ENCODE peak calls at places on chromosomes 5 and 9, in six cellular contexts. C is psoas muscle; Q is prostate gland; O is effector memory CD4-positive, alpha-beta T cell; J is IMR-90; B is HCT116. K is an unnamed sample.

GRCh38 chr9:84894859-84895258 is 225.3 kb downstream of the NTRK2 start:
- DNase-seq in C (no peak), Q (no peak), O (no peak), J (no peak), B (no peak), K (no peak)

GRCh38 chr5:132264546-132265335 is 7.2 kb downstream of the PDLIM4 start:
- DNase-seq in C (no peak), Q (no peak), O (no peak), J (no peak), B (no peak), K (peak; percentile 62)

GRCh38 chr5:145936401-145937131 is at the start of gene SH3RF2:
- DNase-seq in C (peak; percentile 54), Q (peak; percentile 49), O (no peak), J (peak; percentile 73), B (peak; percentile 85), K (no peak)

GRCh38 chr9:131382850-131383729 is 10.8 kb upstream of the PRRC2B start:
- DNase-seq in C (peak; percentile 49), Q (peak; percentile 69), O (no peak), J (peak; percentile 92), B (no peak), K (no peak)

GRCh38 chr5:76372320-76373054 is 30.6 kb upstream of the IQGAP2 start:
- DNase-seq in C (no peak), Q (no peak), O (no peak), J (peak; percentile 95), B (peak; percentile 88), K (no peak)

GRCh38 chr5:33745101-33745770 is 146.6 kb downstream of the ADAMTS12 start:
- DNase-seq in C (no peak), Q (no peak), O (no peak), J (peak; percentile 34), B (no peak), K (no peak)

GRCh38 chr9:121956808-121957207 is 136.3 kb downstream of the TTLL11 start:
- DNase-seq in C (no peak), Q (no peak), O (no peak), J (no peak), B (no peak), K (no peak)

GRCh38 chr9:70405808-70406445 is 8.5 kb downstream of the KLF9 start:
- DNase-seq in C (no peak), Q (no peak), O (no peak), J (no peak), B (no peak), K (no peak)

GRCh38 chr9:134418986-134419683 is 92.9 kb downstream of the RXRA start:
- DNase-seq in C (no peak), Q (no peak), O (no peak), J (no peak), B (no peak), K (no peak)

GRCh38 chr9:124412228-124412575 is 3.0 kb downstream of the PSMB7 start:
- DNase-seq in C (no peak), Q (no peak), O (no peak), J (no peak), B (no peak), K (no peak)

GRCh38 chr5:133565993-133566392 is 46.3 kb downstream of the FSTL4 start:
- DNase-seq in C (no peak), Q (no peak), O (no peak), J (peak; percentile 18), B (no peak), K (peak; percentile 39)

GRCh38 chr5:156200938-156201792 is 125.8 kb upstream of the SGCD start:
- DNase-seq in C (no peak), Q (no peak), O (no peak), J (no peak), B (no peak), K (no peak)

GRCh38 chr5:170265527-170265926 is 32.0 kb downstream of the LCP2 start:
- DNase-seq in C (peak; percentile 30), Q (no peak), O (no peak), J (no peak), B (no peak), K (no peak)

GRCh38 chr9:134067904-134068741 is at the start of gene BRD3:
- DNase-seq in C (peak; percentile 91), Q (peak; percentile 83), O (peak; percentile 69), J (peak; percentile 88), B (peak; percentile 71), K (no peak)

GRCh38 chr5:410911-411517 is 32.0 kb upstream of the EXOC3 start:
- DNase-seq in C (no peak), Q (no peak), O (no peak), J (peak; percentile 58), B (no peak), K (no peak)

GRCh38 chr5:21573915-21574314 is 1279.2 kb downstream of the CDH12 start:
- DNase-seq in C (no peak), Q (no peak), O (no peak), J (no peak), B (no peak), K (no peak)

GRCh38 chr9:93236541-93237206 is 52.7 kb downstream of the WNK2 start:
- DNase-seq in C (no peak), Q (no peak), O (no peak), J (no peak), B (no peak), K (no peak)

GRCh38 chr9:75229605-75230332 is 141.5 kb downstream of the OSTF1 start:
- DNase-seq in C (no peak), Q (peak; percentile 97), O (no peak), J (no peak), B (peak; percentile 68), K (no peak)

GRCh38 chr5:59222687-59223511 is 640.0 kb downstream of the RAB3C start:
- DNase-seq in C (no peak), Q (no peak), O (no peak), J (no peak), B (no peak), K (no peak)

GRCh38 chr5:174919351-174919750 is 195.0 kb downstream of the MSX2 start:
- DNase-seq in C (no peak), Q (no peak), O (no peak), J (no peak), B (no peak), K (no peak)

GRCh38 chr5:134577022-134577795 is 51.7 kb downstream of the JADE2 start:
- DNase-seq in C (no peak), Q (no peak), O (no peak), J (peak; percentile 83), B (no peak), K (no peak)

GRCh38 chr9:127918201-127919107 is 1.6 kb upstream of the ST6GALNAC4 start:
- DNase-seq in C (peak; percentile 59), Q (no peak), O (no peak), J (no peak), B (no peak), K (no peak)

GRCh38 chr5:73851782-73852181 is 225.8 kb downstream of the ARHGEF28 start:
- DNase-seq in C (no peak), Q (no peak), O (no peak), J (no peak), B (no peak), K (no peak)

GRCh38 chr5:16265141-16265540 is 85.5 kb upstream of the MARCHF11 start:
- DNase-seq in C (no peak), Q (no peak), O (no peak), J (no peak), B (no peak), K (no peak)

GRCh38 chr5:537621-538071 is 13.4 kb upstream of the SLC9A3 start:
- DNase-seq in C (peak; percentile 6), Q (no peak), O (no peak), J (no peak), B (no peak), K (no peak)

GRCh38 chr9:111957856-111958631 is 61.4 kb downstream of the UGCG start:
- DNase-seq in C (no peak), Q (no peak), O (no peak), J (peak; percentile 99), B (no peak), K (no peak)

GRCh38 chr5:39700523-39700922 is 275.7 kb upstream of the DAB2 start:
- DNase-seq in C (no peak), Q (no peak), O (no peak), J (no peak), B (no peak), K (no peak)

GRCh38 chr5:119417891-119418781 is 34.2 kb upstream of the HSD17B4 start:
- DNase-seq in C (no peak), Q (no peak), O (no peak), J (peak; percentile 76), B (no peak), K (no peak)

GRCh38 chr9:35563791-35564197 is 41.3 kb upstream of the TESK1 start:
- DNase-seq in C (peak; percentile 71), Q (no peak), O (no peak), J (no peak), B (no peak), K (no peak)

DNA sequence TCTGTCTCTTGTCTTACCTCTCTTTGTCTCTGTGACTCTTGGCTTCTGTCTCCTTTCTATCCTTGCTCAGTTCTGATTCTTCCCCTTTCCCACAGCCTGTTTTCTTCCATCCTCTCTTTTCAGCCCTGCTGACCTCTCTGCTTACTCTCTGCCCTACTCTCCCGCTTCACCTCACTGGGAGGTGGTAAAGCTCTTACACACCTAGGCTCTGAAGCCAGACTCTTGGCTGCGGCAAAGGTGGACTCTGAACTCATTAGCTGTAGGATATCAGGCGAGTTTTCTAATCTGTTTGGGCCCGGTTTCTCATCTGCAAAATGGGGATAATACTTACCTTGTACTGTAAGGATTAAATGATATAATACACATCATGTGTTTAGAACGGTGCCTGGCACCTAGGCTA is 11.1 kb downstream of the PCDH1 start:
- DNase-seq in C (no peak), Q (no peak), O (no peak), J (no peak), B (no peak), K (no peak)
- H3K4me1 ChIP-seq in C (no peaks in the 10 kb centered on the region), Q (peaks cover 10% of the 10 kb centered on the region), O (no peaks in the 10 kb centered on the region), J (no peaks in the 10 kb centered on the region), B (peaks cover 36% of the 10 kb centered on the region), K (peaks cover 5% of the 10 kb centered on the region)

GRCh38 chr5:150599281-150599680 is 41.2 kb upstream of the SYNPO start:
- DNase-seq in C (no peak), Q (no peak), O (no peak), J (no peak), B (no peak), K (no peak)
- H3K4me1 ChIP-seq in C (peaks cover 27% of the 10 kb centered on the region), Q (no peaks in the 10 kb centered on the region), O (no peaks in the 10 kb centered on the region), J (peaks cover 7% of the 10 kb centered on the region), B (no peaks in the 10 kb centered on the region), K (peaks cover 35% of the 10 kb centered on the region)

GRCh38 chr5:158390556-158390955 is 531.6 kb upstream of the CLINT1 start:
- DNase-seq in C (no peak), Q (no peak), O (no peak), J (peak; percentile 87), B (no peak), K (no peak)
- H3K4me1 ChIP-seq in C (no peaks in the 10 kb centered on the region), Q (no peaks in the 10 kb centered on the region), O (no peaks in the 10 kb centered on the region), J (no peaks in the 10 kb centered on the region), B (no peaks in the 10 kb centered on the region), K (no peaks in the 10 kb centered on the region)

GRCh38 chr5:159467666-159468065 is 137.4 kb upstream of the IL12B start:
- DNase-seq in C (no peak), Q (no peak), O (no peak), J (no peak), B (no peak), K (no peak)

GRCh38 chr5:159459951-159460538 is 129.8 kb upstream of the IL12B start:
- DNase-seq in C (no peak), Q (no peak), O (no peak), J (peak; percentile 40), B (no peak), K (no peak)

GRCh38 chr5:159463590-159464321 is 133.5 kb upstream of the IL12B start:
- DNase-seq in C (no peak), Q (no peak), O (no peak), J (peak; percentile 35), B (no peak), K (no peak)

GRCh38 chr5:159469496-159470370 is 139.4 kb upstream of the IL12B start:
- DNase-seq in C (no peak), Q (peak; percentile 18), O (no peak), J (no peak), B (no peak), K (peak; percentile 64)

GRCh38 chr5:159465604-159466003 is 135.3 kb upstream of the IL12B start:
- DNase-seq in C (no peak), Q (no peak), O (no peak), J (no peak), B (no peak), K (no peak)
- H3K4me1 ChIP-seq in C (no peaks in the 10 kb centered on the region), Q (no peaks in the 10 kb centered on the region), O (peaks cover 15% of the 10 kb centered on the region), J (peaks cover 12% of the 10 kb centered on the region), B (peaks cover 7% of the 10 kb centered on the region), K (peaks cover 9% of the 10 kb centered on the region)